ENCODE peak calls at places on chromosomes 16 and 17, in nine cellular contexts. E is H9, K is neural progenitor cell, R is astrocyte, F is PC-3, J is neuronal stem cell, D is HepG2, X is HCT116, P is endothelial cell of umbilical vein. G is an unnamed sample.

GRCh38 chr17:76414334-76415295 is 30.2 kb downstream of the SPHK1 start:
- DNase-seq in E (no peak), K (peak), R (peak), F (no peak), J (no peak), D (no peak), X (no peak), P (peak), G (peak)

GRCh38 chr16:82062645-82063058 is 27.6 kb downstream of the HSD17B2 start:
- DNase-seq in E (no peak), K (no peak), R (peak), F (no peak), J (no peak), D (peak), X (no peak), P (no peak), G (peak)

GRCh38 chr17:51799981-51800380 is 358.5 kb downstream of the CA10 start:
- DNase-seq in E (no peak), K (no peak), R (no peak), F (no peak), J (no peak), D (no peak), X (no peak), P (no peak), G (no peak)

GRCh38 chr16:54493076-54493475 is 206.5 kb upstream of the IRX3 start:
- DNase-seq in E (no peak), K (no peak), R (peak), F (no peak), J (no peak), D (no peak), X (no peak), P (no peak), G (peak)

GRCh38 chr16:24045641-24046040 is 209.9 kb downstream of the PRKCB start:
- DNase-seq in E (peak), K (peak), R (no peak), F (peak), J (peak), D (no peak), X (no peak), P (no peak), G (no peak)

GRCh38 chr16:24986512-24987303 is 28.5 kb downstream of the ARHGAP17 start:
- DNase-seq in E (no peak), K (no peak), R (peak), F (peak), J (no peak), D (peak), X (no peak), P (peak), G (peak)

GRCh38 chr16:13390093-13390985 is 488.9 kb downstream of the SHISA9 start:
- DNase-seq in E (no peak), K (no peak), R (no peak), F (no peak), J (no peak), D (no peak), X (no peak), P (no peak), G (no peak)

GRCh38 chr16:74100405-74101316 is 196.0 kb upstream of the PSMD7 start:
- DNase-seq in E (no peak), K (peak), R (no peak), F (no peak), J (no peak), D (no peak), X (no peak), P (no peak), G (no peak)

GRCh38 chr17:47604268-47604927 is 45.3 kb upstream of the KPNB1 start:
- DNase-seq in E (no peak), K (no peak), R (peak), F (no peak), J (no peak), D (no peak), X (no peak), P (peak), G (peak)

GRCh38 chr17:69607162-69607834 is 192.8 kb downstream of the MAP2K6 start:
- DNase-seq in E (peak), K (peak), R (peak), F (peak), J (peak), D (peak), X (peak), P (peak), G (peak)

GRCh38 chr17:32696426-32696825 is 180.5 kb downstream of the MYO1D start:
- DNase-seq in E (no peak), K (no peak), R (no peak), F (peak), J (no peak), D (no peak), X (no peak), P (no peak), G (no peak)

GRCh38 chr17:74408830-74409229 is 23.1 kb upstream of the GPRC5C start:
- DNase-seq in E (no peak), K (no peak), R (no peak), F (no peak), J (no peak), D (no peak), X (no peak), P (no peak), G (no peak)

GRCh38 chr16:10530685-10531084 is 49.7 kb downstream of the EMP2 start:
- DNase-seq in E (no peak), K (no peak), R (no peak), F (no peak), J (no peak), D (no peak), X (no peak), P (no peak), G (no peak)

GRCh38 chr16:51465026-51465425 is 314.0 kb upstream of the SALL1 start:
- DNase-seq in E (no peak), K (no peak), R (peak), F (no peak), J (no peak), D (no peak), X (no peak), P (no peak), G (peak)

GRCh38 chr17:2926019-2926650 is 129.9 kb downstream of the RAP1GAP2 start:
- DNase-seq in E (no peak), K (no peak), R (peak), F (peak), J (no peak), D (no peak), X (no peak), P (no peak), G (no peak)

GRCh38 chr16:65069766-65070165 is 52.1 kb downstream of the CDH11 start:
- DNase-seq in E (no peak), K (no peak), R (no peak), F (no peak), J (no peak), D (no peak), X (no peak), P (no peak), G (peak)

GRCh38 chr17:74770498-74771318 is 5.4 kb downstream of the NAT9 start:
- DNase-seq in E (peak), K (peak), R (no peak), F (peak), J (no peak), D (peak), X (peak), P (peak), G (peak)

GRCh38 chr16:84992700-84993075 is 18.6 kb downstream of the ZDHHC7 start:
- DNase-seq in E (no peak), K (no peak), R (no peak), F (no peak), J (no peak), D (no peak), X (no peak), P (no peak), G (no peak)

GRCh38 chr17:48728232-48729231 is at the start of gene HOXB13:
- DNase-seq in E (peak), K (peak), R (no peak), F (peak), J (no peak), D (no peak), X (peak), P (peak), G (peak)

GRCh38 chr16:49575352-49576172 is 202.0 kb downstream of the C16orf78 start:
- DNase-seq in E (peak), K (no peak), R (no peak), F (no peak), J (no peak), D (no peak), X (no peak), P (no peak), G (no peak)

GRCh38 chr17:57600092-57600491 is 145.0 kb downstream of the CCDC182 start:
- DNase-seq in E (no peak), K (no peak), R (peak), F (no peak), J (no peak), D (no peak), X (no peak), P (no peak), G (peak)

GRCh38 chr16:61937646-61938045 is 98.6 kb downstream of the CDH8 start:
- DNase-seq in E (no peak), K (no peak), R (no peak), F (no peak), J (no peak), D (no peak), X (no peak), P (no peak), G (no peak)

GRCh38 chr17:6546069-6546718 is 10.2 kb downstream of the PITPNM3 start:
- DNase-seq in E (no peak), K (no peak), R (peak), F (peak), J (no peak), D (no peak), X (no peak), P (no peak), G (peak)

GRCh38 chr17:48816774-48817590 is at the start of gene TTLL6:
- DNase-seq in E (peak), K (peak), R (peak), F (peak), J (peak), D (peak), X (peak), P (peak), G (peak)

GRCh38 chr16:67419931-67420330 is 3.7 kb upstream of the ZDHHC1 start:
- DNase-seq in E (no peak), K (no peak), R (no peak), F (no peak), J (no peak), D (no peak), X (no peak), P (no peak), G (no peak)

GRCh38 chr16:87344931-87345631 is 27.9 kb upstream of the C16orf95 start:
- DNase-seq in E (peak), K (no peak), R (no peak), F (no peak), J (no peak), D (no peak), X (no peak), P (no peak), G (no peak)

GRCh38 chr17:69218986-69219385 is 9.6 kb downstream of the ABCA10 start:
- DNase-seq in E (no peak), K (no peak), R (no peak), F (no peak), J (no peak), D (no peak), X (no peak), P (no peak), G (no peak)

GRCh38 chr17:72588561-72588960 is 467.7 kb downstream of the SOX9 start:
- DNase-seq in E (no peak), K (no peak), R (no peak), F (no peak), J (no peak), D (no peak), X (no peak), P (no peak), G (no peak)

GRCh38 chr17:64084086-64084939 is 45.6 kb downstream of the ERN1 start:
- DNase-seq in E (peak), K (no peak), R (peak), F (peak), J (no peak), D (peak), X (no peak), P (peak), G (peak)

GRCh38 chr17:36942031-36942599 is 4.8 kb downstream of the LHX1 start:
- DNase-seq in E (peak), K (peak), R (no peak), F (no peak), J (no peak), D (no peak), X (no peak), P (no peak), G (no peak)

GRCh38 chr16:70736454-70737376 is 50.9 kb upstream of the MTSS2 start:
- DNase-seq in E (no peak), K (peak), R (no peak), F (no peak), J (no peak), D (no peak), X (no peak), P (no peak), G (no peak)

GRCh38 chr16:19174478-19174877 is 6.4 kb downstream of the SYT17 start:
- DNase-seq in E (no peak), K (no peak), R (no peak), F (no peak), J (no peak), D (no peak), X (no peak), P (no peak), G (no peak)

GRCh38 chr16:68374251-68374805 is 63.5 kb downstream of the PRMT7 start:
- DNase-seq in E (no peak), K (no peak), R (no peak), F (no peak), J (no peak), D (no peak), X (no peak), P (no peak), G (no peak)

DNA sequence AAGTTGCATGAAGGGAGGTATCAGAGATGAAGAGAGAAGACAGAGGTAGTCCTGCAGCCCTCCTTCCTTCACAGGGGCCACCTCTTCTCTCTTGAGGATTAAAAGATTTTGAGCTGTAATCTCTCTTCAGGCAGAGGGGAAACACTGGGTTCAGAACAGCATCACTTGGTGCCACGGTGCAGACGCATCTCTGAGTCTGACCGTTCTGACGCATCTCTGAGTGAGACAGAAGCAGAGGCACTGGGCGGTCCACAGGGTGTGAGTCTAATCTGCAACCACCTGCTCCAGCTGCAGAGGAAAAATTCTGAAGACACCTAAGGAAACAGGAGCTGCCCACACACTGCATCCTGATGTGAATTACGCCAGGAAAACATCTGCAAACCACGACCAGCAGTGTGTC is 5.3 kb upstream of the KRT37 start:
- DNase-seq in E (no peak), K (no peak), R (no peak), F (no peak), J (no peak), D (no peak), X (no peak), P (no peak), G (no peak)
- H2AFZ ChIP-seq in E (no peak), K (no peak), R (no peak), F (no peak), J (no peak), D (no peak), X (no peak), P (no peak), G (no peak)

DNA sequence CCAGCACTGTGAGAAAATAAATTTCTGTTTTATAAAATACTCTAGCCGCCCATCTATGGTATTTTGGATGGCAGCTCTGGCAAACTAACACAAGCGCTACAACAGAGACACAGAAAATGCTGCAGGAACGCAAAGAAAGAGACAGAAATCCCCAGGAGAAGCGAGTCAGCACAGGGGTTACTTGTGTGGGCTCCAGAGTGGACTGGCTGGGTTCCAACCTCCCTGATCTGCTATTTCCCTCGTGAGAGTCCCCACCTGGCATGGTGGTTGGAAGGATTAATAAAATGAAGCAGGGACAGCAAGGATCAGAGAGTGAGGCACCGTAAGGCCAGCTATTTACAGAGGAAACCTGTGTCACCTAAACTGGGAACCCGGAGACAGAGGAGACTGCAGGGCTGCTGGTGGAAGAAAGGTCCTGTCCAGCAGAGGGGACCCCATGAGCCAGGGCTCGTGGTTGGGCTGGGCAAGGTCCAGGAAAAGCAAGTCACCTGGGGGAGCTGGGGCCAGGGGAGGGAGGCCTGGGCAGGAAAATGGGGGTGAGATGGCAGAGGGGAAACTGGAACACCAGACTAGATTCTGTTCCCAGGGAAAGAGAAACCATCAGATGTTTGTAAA is 62.8 kb upstream of the TEKT3 start:
- DNase-seq in E (no peak), K (no peak), R (peak), F (no peak), J (no peak), D (no peak), X (no peak), P (peak), G (peak)
- H2AFZ ChIP-seq in E (no peak), K (no peak), R (no peak), F (no peak), J (no peak), D (no peak), X (no peak), P (no peak), G (no peak)

DNA sequence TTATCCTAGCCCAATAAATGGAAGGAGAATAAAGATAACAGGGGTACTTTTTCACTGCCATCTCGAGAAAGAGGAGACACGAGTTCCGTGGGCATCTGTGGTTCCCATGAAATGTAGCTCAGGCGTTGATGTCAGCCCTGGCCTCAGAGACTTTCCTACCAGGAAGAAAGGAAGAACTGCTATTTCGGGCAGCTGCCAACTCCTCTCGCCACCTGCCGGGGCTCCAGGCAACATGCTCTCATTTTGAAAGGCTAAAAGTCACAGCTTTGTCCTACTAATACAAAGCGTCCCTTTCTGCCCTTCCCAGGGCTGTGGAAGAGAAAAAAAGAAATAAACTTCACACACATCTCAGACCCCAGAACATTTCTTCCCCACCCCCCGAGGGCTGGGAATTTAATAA is 65.8 kb downstream of the DHRS7C start:
- DNase-seq in E (no peak), K (peak), R (peak), F (no peak), J (peak), D (peak), X (no peak), P (no peak), G (no peak)
- H2AFZ ChIP-seq in E (no peak), K (peak), R (no peak), F (no peak), J (peak), D (no peak), X (no peak), P (no peak), G (no peak)

GRCh38 chr16:86334062-86334461 is 176.3 kb upstream of the FOXF1 start:
- DNase-seq in E (peak), K (no peak), R (no peak), F (no peak), J (no peak), D (no peak), X (no peak), P (no peak), G (no peak)
- H2AFZ ChIP-seq in E (no peak), K (no peak), R (no peak), F (no peak), J (no peak), D (no peak), X (no peak), P (no peak), G (no peak)

DNA sequence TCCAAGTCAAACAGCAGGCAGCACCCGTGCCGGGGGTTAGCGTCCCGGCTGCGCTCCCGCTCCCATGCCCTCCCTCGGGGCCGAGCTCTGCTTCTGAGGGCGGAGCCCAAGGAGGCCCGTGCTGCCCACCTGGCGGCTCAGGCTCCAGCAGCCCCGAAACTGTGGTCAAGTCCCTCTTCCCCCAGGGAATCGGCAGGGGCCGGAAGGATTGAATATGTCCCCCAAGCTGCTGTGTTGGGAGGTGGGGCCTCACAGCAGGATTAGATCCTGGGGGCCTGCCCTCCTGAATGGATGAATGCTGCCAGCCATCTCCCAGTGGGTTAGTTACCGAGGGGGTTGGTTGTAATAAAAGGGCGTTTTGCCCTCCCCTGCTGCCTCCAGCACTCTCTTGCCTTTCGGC is 33.9 kb downstream of the MAP2K3 start:
- DNase-seq in E (peak), K (peak), R (no peak), F (no peak), J (no peak), D (no peak), X (no peak), P (no peak), G (no peak)
- H2AFZ ChIP-seq in E (no peak), K (no peak), R (no peak), F (no peak), J (peak), D (no peak), X (no peak), P (no peak), G (no peak)

GRCh38 chr16:89600427-89600826 is 13.0 kb upstream of the DPEP1 start:
- DNase-seq in E (no peak), K (no peak), R (no peak), F (no peak), J (no peak), D (no peak), X (no peak), P (no peak), G (no peak)

GRCh38 chr16:89598199-89598598 is 15.2 kb upstream of the DPEP1 start:
- DNase-seq in E (no peak), K (no peak), R (no peak), F (no peak), J (no peak), D (no peak), X (no peak), P (no peak), G (peak)

GRCh38 chr16:89600956-89601355 is 12.5 kb upstream of the DPEP1 start:
- DNase-seq in E (no peak), K (no peak), R (no peak), F (no peak), J (no peak), D (no peak), X (no peak), P (no peak), G (peak)

GRCh38 chr16:89599902-89600301 is 13.5 kb upstream of the DPEP1 start:
- DNase-seq in E (no peak), K (no peak), R (no peak), F (no peak), J (no peak), D (no peak), X (no peak), P (no peak), G (no peak)

DNA sequence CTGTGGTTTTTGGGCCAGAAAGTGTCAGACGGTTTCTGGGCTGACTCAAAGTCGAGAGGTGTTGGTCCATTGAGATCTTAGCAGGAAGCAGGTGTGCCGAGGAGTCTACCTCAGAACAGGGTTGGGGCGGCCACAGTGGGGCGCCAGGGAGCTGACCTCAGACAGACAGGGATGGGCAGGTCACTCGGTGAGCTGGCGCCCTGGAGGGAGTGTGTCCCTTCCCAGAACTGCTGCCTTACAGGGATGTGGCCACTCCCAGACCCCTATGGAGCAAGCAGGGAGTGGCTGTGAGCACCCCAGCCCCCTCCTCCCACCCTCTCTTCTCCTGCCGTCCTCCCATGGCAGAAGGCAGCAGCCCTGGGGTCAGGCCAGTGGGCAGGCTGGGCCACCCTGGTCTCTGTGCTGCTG is 14.0 kb upstream of the DPEP1 start:
- DNase-seq in E (peak), K (peak), R (no peak), F (peak), J (no peak), D (peak), X (peak), P (no peak), G (no peak)
- H2AFZ ChIP-seq in E (no peak), K (no peak), R (no peak), F (no peak), J (peak), D (no peak), X (no peak), P (no peak), G (no peak)

GRCh38 chr17:43907425-43907981 is at the start of gene MPP2:
- DNase-seq in E (peak), K (peak), R (peak), F (peak), J (peak), D (peak), X (peak), P (peak), G (peak)
- H2AFZ ChIP-seq in E (no peak), K (peak), R (peak), F (peak), J (peak), D (no peak), X (peak), P (peak), G (peak)

G was measured in mesenchymal stem cell.